ENCODE peak calls at places on chromosomes 3 and 15, in four cellular contexts. One of them, this sample, is unnamed.

GRCh38 chr3:29639621-29640290 is 358.9 kb downstream of the RBMS3 start:
- DNase-seq in SK-N-SH: no peak
- DNase-seq in lung: no peak
- DNase-seq in A549: no peak
- DNase-seq in this sample: no peak

GRCh38 chr15:36738817-36739216 is 159.4 kb downstream of the CDIN1 start:
- DNase-seq in lung: no peak
- DNase-seq in A549: no peak
- DNase-seq in SK-N-SH: no peak
- DNase-seq in this sample: no peak

GRCh38 chr3:141431411-141432378 is 55.1 kb upstream of the RASA2 start:
- DNase-seq in SK-N-SH: no peak
- DNase-seq in A549: no peak
- DNase-seq in lung: no peak
- DNase-seq in this sample: no peak

GRCh38 chr3:134666466-134666865 is 15.6 kb upstream of the KY start:
- DNase-seq in A549: no peak
- DNase-seq in SK-N-SH: no peak
- DNase-seq in lung: no peak
- DNase-seq in this sample: no peak

GRCh38 chr3:63232764-63233396 is 45.2 kb upstream of the SYNPR start:
- DNase-seq in lung: no peak
- DNase-seq in A549: no peak
- DNase-seq in SK-N-SH: no peak
- DNase-seq in this sample: no peak

GRCh38 chr3:57637391-57637790 is 40.2 kb upstream of the ARF4 start:
- DNase-seq in A549: no peak
- DNase-seq in SK-N-SH: no peak
- DNase-seq in lung: no peak
- DNase-seq in this sample: no peak

GRCh38 chr3:157531301-157531660 is 28.1 kb upstream of the VEPH1 start:
- DNase-seq in SK-N-SH: no peak
- DNase-seq in lung: no peak
- DNase-seq in A549: no peak
- DNase-seq in this sample: no peak

GRCh38 chr3:21747376-21747775 is 3.6 kb downstream of the ZNF385D start:
- DNase-seq in SK-N-SH: no peak
- DNase-seq in lung: no peak
- DNase-seq in A549: no peak
- DNase-seq in this sample: no peak

GRCh38 chr15:25762015-25762662 is 101.0 kb downstream of the ATP10A start:
- DNase-seq in lung: peak
- DNase-seq in A549: no peak
- DNase-seq in SK-N-SH: no peak
- DNase-seq in this sample: no peak

GRCh38 chr15:57752426-57752825 is 45.9 kb downstream of the POLR2M start:
- DNase-seq in A549: no peak
- DNase-seq in SK-N-SH: no peak
- DNase-seq in lung: no peak
- DNase-seq in this sample: no peak

GRCh38 chr3:123899300-123899865 is 15.3 kb upstream of the MYLK start:
- DNase-seq in SK-N-SH: no peak
- DNase-seq in A549: no peak
- DNase-seq in lung: no peak
- DNase-seq in this sample: no peak

GRCh38 chr15:64334530-64334929 is 21.4 kb downstream of the CSNK1G1 start:
- DNase-seq in A549: peak
- DNase-seq in lung: no peak
- DNase-seq in SK-N-SH: no peak
- DNase-seq in this sample: no peak

GRCh38 chr15:54815546-54815945 is 381.2 kb downstream of the RSL24D1 start:
- DNase-seq in A549: no peak
- DNase-seq in SK-N-SH: no peak
- DNase-seq in lung: no peak
- DNase-seq in this sample: no peak

GRCh38 chr3:149969110-149969944 is 1.4 kb downstream of the PFN2 start:
- DNase-seq in SK-N-SH: peak
- DNase-seq in lung: no peak
- DNase-seq in A549: peak
- DNase-seq in this sample: peak

GRCh38 chr15:91100561-91101355 is 701 bp downstream of the SV2B start:
- DNase-seq in lung: no peak
- DNase-seq in SK-N-SH: peak
- DNase-seq in A549: no peak
- DNase-seq in this sample: no peak

GRCh38 chr3:194056731-194057415 is 79.1 kb upstream of the HES1 start:
- DNase-seq in lung: no peak
- DNase-seq in A549: no peak
- DNase-seq in SK-N-SH: no peak
- DNase-seq in this sample: no peak

GRCh38 chr3:141302364-141303141 is 65.8 kb upstream of the ZBTB38 start:
- DNase-seq in SK-N-SH: no peak
- DNase-seq in A549: peak
- DNase-seq in lung: no peak
- DNase-seq in this sample: no peak

GRCh38 chr15:69823223-69823907 is 274.4 kb downstream of the TLE3 start:
- DNase-seq in A549: peak
- DNase-seq in lung: no peak
- DNase-seq in SK-N-SH: peak
- DNase-seq in this sample: no peak

GRCh38 chr3:122911901-122912300 is 115.7 kb downstream of the SEMA5B start:
- DNase-seq in SK-N-SH: no peak
- DNase-seq in lung: no peak
- DNase-seq in A549: no peak
- DNase-seq in this sample: no peak

GRCh38 chr3:153667341-153667740 is 453.8 kb upstream of the ARHGEF26 start:
- DNase-seq in A549: no peak
- DNase-seq in SK-N-SH: no peak
- DNase-seq in lung: no peak
- DNase-seq in this sample: no peak

GRCh38 chr3:4979401-4980228 is at the start of gene BHLHE40:
- DNase-seq in A549: no peak
- DNase-seq in SK-N-SH: peak
- DNase-seq in lung: no peak
- DNase-seq in this sample: peak

GRCh38 chr3:94460914-94461313 is 398.1 kb downstream of the NSUN3 start:
- DNase-seq in A549: no peak
- DNase-seq in SK-N-SH: no peak
- DNase-seq in lung: no peak
- DNase-seq in this sample: no peak

GRCh38 chr15:69734699-69735098 is 282.1 kb downstream of the RPLP1 start:
- DNase-seq in lung: no peak
- DNase-seq in SK-N-SH: peak
- DNase-seq in A549: no peak
- DNase-seq in this sample: no peak

GRCh38 chr3:179398574-179399249 is 51.2 kb downstream of the MFN1 start:
- DNase-seq in SK-N-SH: no peak
- DNase-seq in A549: no peak
- DNase-seq in lung: no peak
- DNase-seq in this sample: no peak

GRCh38 chr3:46895204-46895660 is 17.7 kb downstream of the PTH1R start:
- DNase-seq in A549: peak
- DNase-seq in lung: peak
- DNase-seq in SK-N-SH: peak
- DNase-seq in this sample: peak

GRCh38 chr3:33317963-33318708 is 40.9 kb downstream of the FBXL2 start:
- DNase-seq in A549: peak
- DNase-seq in SK-N-SH: no peak
- DNase-seq in lung: no peak
- DNase-seq in this sample: no peak

DNA sequence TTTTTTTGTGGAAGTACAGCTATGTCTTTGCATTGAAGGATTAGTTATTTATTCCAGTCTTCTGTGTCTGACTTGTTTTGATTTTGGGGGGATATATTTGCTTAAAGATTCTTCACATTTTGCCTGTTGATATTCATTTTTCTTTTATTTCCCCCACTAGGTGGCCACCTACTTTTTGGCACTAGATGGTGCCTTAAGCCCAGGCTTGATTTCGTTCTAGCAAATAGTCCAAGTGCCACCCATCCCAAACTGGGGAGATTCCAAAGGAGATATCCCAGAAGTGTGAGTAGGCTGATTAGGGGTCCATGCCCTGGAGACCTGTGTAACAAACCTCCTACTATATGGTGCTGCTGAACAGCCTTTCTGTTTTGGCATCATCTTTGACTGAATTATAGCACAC is 80.0 kb upstream of the SPATA16 start:
- DNase-seq in lung: no peak
- DNase-seq in SK-N-SH: no peak
- DNase-seq in A549: peak
- DNase-seq in this sample: no peak
- TF ChIP-seq CTCF in lung: no peak
- TF ChIP-seq CTCF in SK-N-SH: peak
- TF ChIP-seq CTCF in A549: peak
- TF ChIP-seq CTCF in this sample: peak

GRCh38 chr3:169739067-169739466 is 25.8 kb downstream of the TERC start:
- DNase-seq in A549: no peak
- DNase-seq in lung: no peak
- DNase-seq in SK-N-SH: no peak
- DNase-seq in this sample: no peak
- TF ChIP-seq CTCF in A549: no peak
- TF ChIP-seq CTCF in lung: no peak
- TF ChIP-seq CTCF in SK-N-SH: no peak
- TF ChIP-seq CTCF in this sample: no peak

GRCh38 chr3:36697397-36698001 is 66.9 kb downstream of the DCLK3 start:
- DNase-seq in SK-N-SH: peak
- DNase-seq in A549: peak
- DNase-seq in lung: no peak
- DNase-seq in this sample: no peak
- TF ChIP-seq CTCF in SK-N-SH: peak
- TF ChIP-seq CTCF in A549: peak
- TF ChIP-seq CTCF in lung: no peak
- TF ChIP-seq CTCF in this sample: no peak

GRCh38 chr3:45506084-45506483 is 88.5 kb upstream of the LIMD1 start:
- DNase-seq in A549: no peak
- DNase-seq in lung: no peak
- DNase-seq in SK-N-SH: no peak
- DNase-seq in this sample: no peak

GRCh38 chr3:45508659-45509037 is 85.9 kb upstream of the LIMD1 start:
- DNase-seq in A549: no peak
- DNase-seq in SK-N-SH: no peak
- DNase-seq in lung: no peak
- DNase-seq in this sample: no peak

GRCh38 chr3:45506751-45507391 is 87.7 kb upstream of the LIMD1 start:
- DNase-seq in SK-N-SH: no peak
- DNase-seq in A549: no peak
- DNase-seq in lung: no peak
- DNase-seq in this sample: no peak

GRCh38 chr3:45509038-45509767 is 85.3 kb upstream of the LIMD1 start:
- DNase-seq in SK-N-SH: no peak
- DNase-seq in lung: no peak
- DNase-seq in A549: peak
- DNase-seq in this sample: no peak

GRCh38 chr3:45507820-45508317 is 86.7 kb upstream of the LIMD1 start:
- DNase-seq in SK-N-SH: peak
- DNase-seq in lung: no peak
- DNase-seq in A549: peak
- DNase-seq in this sample: peak
- TF ChIP-seq CTCF in SK-N-SH: peak
- TF ChIP-seq CTCF in lung: no peak
- TF ChIP-seq CTCF in A549: no peak
- TF ChIP-seq CTCF in this sample: peak

GRCh38 chr3:32082727-32083126 is 23.7 kb upstream of the GPD1L start:
- DNase-seq in SK-N-SH: no peak
- DNase-seq in lung: no peak
- DNase-seq in A549: no peak
- DNase-seq in this sample: no peak
- TF ChIP-seq CTCF in SK-N-SH: no peak
- TF ChIP-seq CTCF in lung: no peak
- TF ChIP-seq CTCF in A549: no peak
- TF ChIP-seq CTCF in this sample: no peak

This sample was measured in mesothelial cell of epicardium.